ENCODE peak calls at places on chromosomes 3 and 15, in eight cellular contexts. Q is A549; I is tibial nerve; D is naive thymus-derived CD4-positive, alpha-beta T cell; S is transverse colon; U is AG09309; X is NCI-H2081; N is erythroblast. H is an unnamed sample.

GRCh38 chr3:114566162-114566755 is 272.4 kb downstream of the TIGIT start:
- DNase-seq in X (no peak), I (no peak), D (no peak), N (no peak), U (no peak), S (no peak), Q (no peak), H (no peak)

GRCh38 chr3:129829640-129830039 is 63.9 kb downstream of the TMCC1 start:
- DNase-seq in I (peak), N (peak), X (peak), S (peak), U (peak), D (peak), Q (peak), H (peak)

GRCh38 chr3:173889522-173890055 is 492.0 kb downstream of the NLGN1 start:
- DNase-seq in U (no peak), Q (no peak), S (no peak), D (no peak), X (no peak), I (no peak), N (no peak), H (no peak)

GRCh38 chr15:67201136-67201535 is 53.3 kb downstream of the AAGAB start:
- DNase-seq in I (no peak), D (no peak), U (no peak), S (no peak), N (no peak), X (no peak), Q (no peak), H (no peak)

GRCh38 chr3:66441124-66441523 is 59.7 kb downstream of the LRIG1 start:
- DNase-seq in N (no peak), D (no peak), X (no peak), S (no peak), I (no peak), U (no peak), Q (no peak), H (no peak)

GRCh38 chr3:51960386-51960785 is 5.2 kb downstream of the GPR62 start:
- DNase-seq in Q (no peak), N (no peak), D (no peak), X (no peak), I (no peak), U (no peak), S (no peak), H (no peak)

GRCh38 chr15:70056091-70056680 is 41.5 kb downstream of the TLE3 start:
- DNase-seq in N (no peak), S (no peak), I (no peak), Q (no peak), U (no peak), X (no peak), D (no peak), H (peak)

GRCh38 chr15:89244512-89244869 is 712 bp downstream of the FANCI start:
- DNase-seq in X (no peak), S (no peak), D (no peak), Q (no peak), I (no peak), U (no peak), N (no peak), H (no peak)

H was measured in Caco-2.